ENCODE peak calls at places on chromosome 15, in four cellular contexts. B is uterus, X is tibial artery, R is iPS DF 6.9. N is an unnamed sample. For H3K4me1 and H3K9me3, the result is how much of the 10 kb centered on the place peaks cover.

GRCh38 chr15:92614301-92614700 is 41.3 kb downstream of the FAM174B start:
- DNase-seq in B (no peak), X (no peak), R (no peak), N (no peak)

GRCh38 chr15:90191795-90192494 is 9.2 kb upstream of the SEMA4B start:
- DNase-seq in B (peak), X (peak), R (no peak), N (peak)

GRCh38 chr15:59594493-59594942 is 17.1 kb upstream of the GCNT3 start:
- DNase-seq in R (no peak), B (no peak), X (no peak), N (no peak)

GRCh38 chr15:80439140-80439539 is 35.0 kb downstream of the ARNT2 start:
- DNase-seq in R (no peak), X (no peak), B (no peak), N (no peak)

GRCh38 chr15:70954733-70955132 is 62.1 kb downstream of the LRRC49 start:
- DNase-seq in X (no peak), R (no peak), B (no peak), N (no peak)

GRCh38 chr15:78050441-78050809 is 27.1 kb downstream of the TBC1D2B start:
- DNase-seq in R (no peak), B (no peak), X (no peak), N (no peak)

GRCh38 chr15:58357529-58358476 is 74.0 kb upstream of the LIPC start:
- DNase-seq in R (no peak), X (no peak), B (no peak), N (no peak)

GRCh38 chr15:59528965-59529402 is 82.6 kb upstream of the GCNT3 start:
- DNase-seq in B (peak), R (peak), X (peak), N (peak)

GRCh38 chr15:57553526-57553925 is 38.2 kb upstream of the MYZAP start:
- DNase-seq in B (no peak), X (no peak), R (no peak), N (no peak)

GRCh38 chr15:92011611-92012367 is 158.3 kb downstream of the SLCO3A1 start:
- DNase-seq in X (no peak), B (no peak), R (no peak), N (no peak)

GRCh38 chr15:77803487-77803886 is 170.8 kb upstream of the LINGO1 start:
- DNase-seq in R (no peak), B (no peak), X (no peak), N (no peak)

GRCh38 chr15:38069001-38069400 is 134.6 kb downstream of the TMCO5A start:
- DNase-seq in R (no peak), B (no peak), X (no peak), N (no peak)

GRCh38 chr15:29103825-29104565 is 165.6 kb downstream of the NSMCE3 start:
- DNase-seq in B (no peak), X (no peak), R (no peak), N (peak)

GRCh38 chr15:39298563-39298962 is 282.3 kb upstream of the THBS1 start:
- DNase-seq in B (no peak), X (no peak), R (no peak), N (no peak)

GRCh38 chr15:43214169-43214568 is 6.6 kb downstream of the EPB42 start:
- DNase-seq in R (no peak), X (no peak), B (no peak), N (no peak)

GRCh38 chr15:100372695-100373036 is 30.9 kb upstream of the ADAMTS17 start:
- DNase-seq in X (peak), B (peak), R (no peak), N (no peak)

GRCh38 chr15:82129769-82130168 is 84.0 kb upstream of the MEX3B start:
- DNase-seq in B (no peak), R (no peak), X (no peak), N (no peak)

GRCh38 chr15:66798426-66799061 is 96.5 kb downstream of the SMAD6 start:
- DNase-seq in R (no peak), X (no peak), B (no peak), N (no peak)

GRCh38 chr15:62071711-62072308 is 5.0 kb downstream of the C2CD4A start:
- DNase-seq in X (no peak), R (no peak), B (no peak), N (no peak)

GRCh38 chr15:68763063-68763462 is 57.6 kb downstream of the ANP32A start:
- DNase-seq in R (no peak), B (no peak), X (no peak), N (no peak)

GRCh38 chr15:90921887-90922286 is 10.5 kb downstream of the HDDC3 start:
- DNase-seq in R (no peak), X (no peak), B (no peak), N (no peak)

GRCh38 chr15:58446521-58446920 is 14.7 kb downstream of the LIPC start:
- DNase-seq in R (no peak), B (no peak), X (no peak), N (no peak)

GRCh38 chr15:101207867-101208288 is 44.0 kb downstream of the CHSY1 start:
- DNase-seq in X (peak), R (no peak), B (no peak), N (no peak)

DNA sequence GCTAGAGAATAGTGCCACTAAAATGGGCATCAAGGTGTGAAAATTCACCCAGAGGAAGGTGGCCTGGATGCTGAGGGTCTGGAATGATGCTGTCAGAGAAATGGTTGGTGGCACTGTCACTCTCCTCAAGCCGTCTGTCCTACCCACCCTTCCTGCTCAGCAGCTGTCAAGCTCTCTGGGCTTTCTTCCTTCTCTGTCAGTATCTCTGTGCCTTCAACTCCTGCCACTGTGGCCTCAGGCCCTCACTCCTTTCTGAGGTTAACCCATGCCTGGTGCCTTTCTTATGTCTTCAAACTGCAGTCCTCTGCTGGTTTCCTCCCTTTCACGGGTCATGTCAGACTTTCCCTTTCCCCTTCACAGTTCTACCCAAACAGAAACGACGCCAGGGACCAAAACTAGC is 4.4 kb downstream of the MYO5C start:
- DNase-seq in B (no peak), R (no peak), X (no peak), N (no peak)
- H3K4me1 ChIP-seq in B (under half), R (under half), X (under half), N (under half)

DNA sequence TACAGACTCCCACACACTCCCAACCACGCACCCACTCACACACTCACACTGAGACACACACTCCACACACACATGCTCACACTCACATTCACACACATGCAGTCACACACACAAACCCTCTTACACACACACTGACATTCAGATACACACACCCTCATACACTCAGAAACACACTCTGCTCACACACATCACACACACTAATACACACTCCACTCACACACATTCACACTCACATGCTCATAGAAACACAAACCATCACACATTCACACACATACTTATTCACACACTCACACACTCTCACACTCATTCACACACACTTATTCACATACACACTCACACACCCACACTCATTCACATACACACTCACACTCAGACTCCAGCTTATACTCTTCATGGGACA is 509.3 kb downstream of the OCA2 start:
- DNase-seq in B (no peak), X (no peak), R (no peak), N (no peak)
- H3K4me3 ChIP-seq in B (no peak), X (no peak), R (no peak), N (no peak)

GRCh38 chr15:22227961-22228762 is 147.8 kb downstream of the OR4M2 start:
- DNase-seq in B (no peak), X (no peak), R (no peak), N (no peak)
- H3K9me3 ChIP-seq in B (under half), X (under half), R (under half), N (under half)

GRCh38 chr15:31360843-31361763 is 34.5 kb downstream of the KLF13 start:
- DNase-seq in X (no peak), B (no peak), R (no peak), N (peak)

GRCh38 chr15:31359722-31360111 is 33.1 kb downstream of the KLF13 start:
- DNase-seq in B (no peak), R (no peak), X (no peak), N (no peak)

GRCh38 chr15:31358957-31359721 is 32.5 kb downstream of the KLF13 start:
- DNase-seq in X (no peak), R (no peak), B (no peak), N (no peak)

GRCh38 chr15:31361764-31362120 is 35.1 kb downstream of the KLF13 start:
- DNase-seq in B (no peak), R (no peak), X (no peak), N (no peak)

DNA sequence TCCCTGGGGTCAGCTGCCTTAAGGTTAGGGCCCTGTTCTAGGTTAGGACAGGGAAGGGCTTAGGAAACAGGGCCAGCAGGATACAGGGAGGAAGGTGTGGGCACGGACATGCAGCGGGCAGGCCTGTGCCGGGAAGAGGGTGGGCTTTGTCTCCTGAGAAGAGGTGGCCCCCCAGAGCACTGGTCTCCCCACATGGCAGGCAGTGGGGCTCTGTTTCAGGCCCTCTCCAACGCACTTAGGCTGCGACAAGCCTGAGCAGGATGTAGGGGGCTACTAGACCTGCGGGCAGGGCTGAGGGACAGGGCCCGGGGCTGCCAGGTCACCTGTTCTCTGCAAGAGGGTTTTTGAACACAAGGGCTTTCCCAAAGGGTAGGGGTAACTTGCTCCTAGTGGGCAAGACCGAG is 33.5 kb downstream of the KLF13 start:
- DNase-seq in R (no peak), X (no peak), B (no peak), N (no peak)
- H3K4me1 ChIP-seq in R (under half), X (half or more), B (under half), N (half or more)

GRCh38 chr15:41340189-41340695 is 7.6 kb downstream of the NUSAP1 start:
- DNase-seq in X (no peak), R (no peak), B (no peak), N (no peak)
- H3K4me3 ChIP-seq in X (no peak), R (no peak), B (no peak), N (no peak)

N was measured in left ventricle myocardium inferior.